ENCODE peak calls at places on chromosome 3, in six cellular contexts. W, U, K, T, R and X are unnamed samples.

GRCh38 chr3:193087336-193087735 is 153.7 kb upstream of the PLAAT1 start:
- DNase-seq in W (no peak), U (no peak), K (no peak), T (no peak), R (no peak), X (no peak)

GRCh38 chr3:29100292-29100691 is 180.6 kb upstream of the RBMS3 start:
- DNase-seq in W (no peak), U (no peak), K (no peak), T (no peak), R (no peak), X (no peak)

GRCh38 chr3:57910988-57911387 is 97.2 kb upstream of the FLNB start:
- DNase-seq in W (no peak), U (peak), K (no peak), T (no peak), R (peak), X (peak)

GRCh38 chr3:19543212-19543841 is 390.7 kb downstream of the EFHB start:
- DNase-seq in W (peak), U (no peak), K (no peak), T (peak), R (no peak), X (peak)

GRCh38 chr3:162780313-162780712 is 1283.7 kb downstream of the OTOL1 start:
- DNase-seq in W (no peak), U (peak), K (peak), T (no peak), R (no peak), X (no peak)

GRCh38 chr3:11532865-11533490 is 110.7 kb downstream of the VGLL4 start:
- DNase-seq in W (no peak), U (peak), K (no peak), T (no peak), R (no peak), X (no peak)

GRCh38 chr3:170999737-171000242 is 26.7 kb downstream of the SLC2A2 start:
- DNase-seq in W (no peak), U (peak), K (peak), T (no peak), R (no peak), X (peak)

GRCh38 chr3:62445267-62445666 is 71.9 kb upstream of the FEZF2 start:
- DNase-seq in W (no peak), U (peak), K (peak), T (no peak), R (no peak), X (peak)

GRCh38 chr3:159724627-159725026 is 264.0 kb upstream of the IL12A start:
- DNase-seq in W (no peak), U (no peak), K (peak), T (no peak), R (no peak), X (no peak)